ENCODE peak calls at places on chromosomes 7 and 10, in seven cellular contexts. One of them, this sample, is unnamed.

GRCh38 chr7:128045766-128046165 is 14.5 kb upstream of the LRRC4 start:
- DNase-seq in HL-60: no peak
- DNase-seq in NCI-H1417: no peak
- DNase-seq in Peyer's patch: no peak
- DNase-seq in upper lobe of right lung: no peak
- DNase-seq in SJSA1: no peak
- DNase-seq in Calu3: no peak
- DNase-seq in this sample: no peak

GRCh38 chr10:95248989-95249388 is 41.8 kb downstream of the PDLIM1 start:
- DNase-seq in HL-60: no peak
- DNase-seq in NCI-H1417: no peak
- DNase-seq in Peyer's patch: no peak
- DNase-seq in upper lobe of right lung: no peak
- DNase-seq in SJSA1: peak; percentile 25
- DNase-seq in Calu3: no peak
- DNase-seq in this sample: no peak

GRCh38 chr10:110613341-110613995 is 30.7 kb upstream of the RBM20 start:
- DNase-seq in HL-60: no peak
- DNase-seq in NCI-H1417: no peak
- DNase-seq in Peyer's patch: no peak
- DNase-seq in upper lobe of right lung: no peak
- DNase-seq in SJSA1: no peak
- DNase-seq in Calu3: no peak
- DNase-seq in this sample: no peak

GRCh38 chr7:120960714-120961113 is 10.1 kb downstream of the ING3 start:
- DNase-seq in HL-60: no peak
- DNase-seq in NCI-H1417: no peak
- DNase-seq in Peyer's patch: no peak
- DNase-seq in upper lobe of right lung: no peak
- DNase-seq in SJSA1: no peak
- DNase-seq in Calu3: no peak
- DNase-seq in this sample: no peak

GRCh38 chr10:110642980-110643655 is 1.0 kb upstream of the RBM20 start:
- DNase-seq in HL-60: no peak
- DNase-seq in NCI-H1417: no peak
- DNase-seq in Peyer's patch: no peak
- DNase-seq in upper lobe of right lung: no peak
- DNase-seq in SJSA1: no peak
- DNase-seq in Calu3: no peak
- DNase-seq in this sample: no peak

GRCh38 chr7:3955751-3956696 is 655.0 kb downstream of the SDK1 start:
- DNase-seq in HL-60: no peak
- DNase-seq in NCI-H1417: no peak
- DNase-seq in Peyer's patch: peak; percentile 55
- DNase-seq in upper lobe of right lung: no peak
- DNase-seq in SJSA1: peak; percentile 53
- DNase-seq in Calu3: no peak
- DNase-seq in this sample: no peak

GRCh38 chr7:13979671-13980438 is 9.6 kb downstream of the ETV1 start:
- DNase-seq in HL-60: no peak
- DNase-seq in NCI-H1417: no peak
- DNase-seq in Peyer's patch: no peak
- DNase-seq in upper lobe of right lung: no peak
- DNase-seq in SJSA1: no peak
- DNase-seq in Calu3: no peak
- DNase-seq in this sample: no peak

GRCh38 chr10:92594194-92594593 is 1.3 kb downstream of the KIF11 start:
- DNase-seq in HL-60: no peak
- DNase-seq in NCI-H1417: no peak
- DNase-seq in Peyer's patch: no peak
- DNase-seq in upper lobe of right lung: no peak
- DNase-seq in SJSA1: no peak
- DNase-seq in Calu3: no peak
- DNase-seq in this sample: no peak

GRCh38 chr10:91410638-91411367 is 659 bp downstream of the HECTD2 start:
- DNase-seq in HL-60: no peak
- DNase-seq in NCI-H1417: no peak
- DNase-seq in Peyer's patch: no peak
- DNase-seq in upper lobe of right lung: no peak
- DNase-seq in SJSA1: no peak
- DNase-seq in Calu3: no peak
- DNase-seq in this sample: peak; percentile 11

GRCh38 chr10:82190432-82191260 is 315.7 kb downstream of the NRG3 start:
- DNase-seq in HL-60: no peak
- DNase-seq in NCI-H1417: no peak
- DNase-seq in Peyer's patch: no peak
- DNase-seq in upper lobe of right lung: no peak
- DNase-seq in SJSA1: no peak
- DNase-seq in Calu3: no peak
- DNase-seq in this sample: no peak

GRCh38 chr10:78738457-78738856 is 330.3 kb upstream of the ZMIZ1 start:
- DNase-seq in HL-60: no peak
- DNase-seq in NCI-H1417: no peak
- DNase-seq in Peyer's patch: no peak
- DNase-seq in upper lobe of right lung: no peak
- DNase-seq in SJSA1: no peak
- DNase-seq in Calu3: no peak
- DNase-seq in this sample: no peak

GRCh38 chr7:79722217-79722616 is 268.8 kb upstream of the MAGI2 start:
- DNase-seq in HL-60: no peak
- DNase-seq in NCI-H1417: no peak
- DNase-seq in Peyer's patch: no peak
- DNase-seq in upper lobe of right lung: no peak
- DNase-seq in SJSA1: no peak
- DNase-seq in Calu3: no peak
- DNase-seq in this sample: no peak

GRCh38 chr7:44134943-44135628 is 6.0 kb downstream of the MYL7 start:
- DNase-seq in HL-60: no peak
- DNase-seq in NCI-H1417: no peak
- DNase-seq in Peyer's patch: no peak
- DNase-seq in upper lobe of right lung: no peak
- DNase-seq in SJSA1: no peak
- DNase-seq in Calu3: no peak
- DNase-seq in this sample: no peak

GRCh38 chr10:102016416-102016815 is 39.6 kb downstream of the ARMH3 start:
- DNase-seq in HL-60: no peak
- DNase-seq in NCI-H1417: no peak
- DNase-seq in Peyer's patch: no peak
- DNase-seq in upper lobe of right lung: no peak
- DNase-seq in SJSA1: no peak
- DNase-seq in Calu3: no peak
- DNase-seq in this sample: no peak

GRCh38 chr7:112495820-112496462 is 15.2 kb downstream of the LSMEM1 start:
- DNase-seq in HL-60: no peak
- DNase-seq in NCI-H1417: peak; percentile 39
- DNase-seq in Peyer's patch: peak; percentile 75
- DNase-seq in upper lobe of right lung: no peak
- DNase-seq in SJSA1: no peak
- DNase-seq in Calu3: peak; percentile 63
- DNase-seq in this sample: peak; percentile 44

GRCh38 chr7:143408686-143409551 is at the start of gene EPHA1:
- DNase-seq in HL-60: no peak
- DNase-seq in NCI-H1417: peak; percentile 40
- DNase-seq in Peyer's patch: peak; percentile 85
- DNase-seq in upper lobe of right lung: peak; percentile 85
- DNase-seq in SJSA1: no peak
- DNase-seq in Calu3: peak; percentile 81
- DNase-seq in this sample: peak; percentile 80

GRCh38 chr10:14010083-14010551 is 320.6 kb downstream of the FRMD4A start:
- DNase-seq in HL-60: no peak
- DNase-seq in NCI-H1417: peak; percentile 17
- DNase-seq in Peyer's patch: no peak
- DNase-seq in upper lobe of right lung: no peak
- DNase-seq in SJSA1: no peak
- DNase-seq in Calu3: no peak
- DNase-seq in this sample: no peak

GRCh38 chr7:28960071-28960840 is 2.1 kb upstream of the TRIL start:
- DNase-seq in HL-60: no peak
- DNase-seq in NCI-H1417: no peak
- DNase-seq in Peyer's patch: no peak
- DNase-seq in upper lobe of right lung: no peak
- DNase-seq in SJSA1: no peak
- DNase-seq in Calu3: no peak
- DNase-seq in this sample: no peak

GRCh38 chr7:34488766-34489165 is 169.3 kb upstream of the NPSR1 start:
- DNase-seq in HL-60: no peak
- DNase-seq in NCI-H1417: no peak
- DNase-seq in Peyer's patch: no peak
- DNase-seq in upper lobe of right lung: no peak
- DNase-seq in SJSA1: no peak
- DNase-seq in Calu3: no peak
- DNase-seq in this sample: no peak

GRCh38 chr7:98872328-98872924 is 2.6 kb upstream of the TMEM130 start:
- DNase-seq in HL-60: no peak
- DNase-seq in NCI-H1417: no peak
- DNase-seq in Peyer's patch: no peak
- DNase-seq in upper lobe of right lung: peak; percentile 18
- DNase-seq in SJSA1: no peak
- DNase-seq in Calu3: no peak
- DNase-seq in this sample: no peak

GRCh38 chr7:75878769-75879596 is at the start of gene RHBDD2:
- DNase-seq in HL-60: peak; percentile 82
- DNase-seq in NCI-H1417: peak; percentile 97
- DNase-seq in Peyer's patch: peak; percentile 98
- DNase-seq in upper lobe of right lung: peak; percentile 98
- DNase-seq in SJSA1: peak; percentile 96
- DNase-seq in Calu3: peak; percentile 87
- DNase-seq in this sample: peak; percentile 98

GRCh38 chr10:7121154-7121797 is 289.6 kb downstream of the SFMBT2 start:
- DNase-seq in HL-60: no peak
- DNase-seq in NCI-H1417: peak; percentile 23
- DNase-seq in Peyer's patch: peak; percentile 69
- DNase-seq in upper lobe of right lung: peak; percentile 70
- DNase-seq in SJSA1: no peak
- DNase-seq in Calu3: peak; percentile 61
- DNase-seq in this sample: no peak

GRCh38 chr10:60795465-60796202 is 17.4 kb downstream of the CDK1 start:
- DNase-seq in HL-60: no peak
- DNase-seq in NCI-H1417: no peak
- DNase-seq in Peyer's patch: no peak
- DNase-seq in upper lobe of right lung: no peak
- DNase-seq in SJSA1: no peak
- DNase-seq in Calu3: no peak
- DNase-seq in this sample: no peak

GRCh38 chr10:44396671-44397191 is 11.8 kb upstream of the CXCL12 start:
- DNase-seq in HL-60: no peak
- DNase-seq in NCI-H1417: no peak
- DNase-seq in Peyer's patch: no peak
- DNase-seq in upper lobe of right lung: peak; percentile 38
- DNase-seq in SJSA1: no peak
- DNase-seq in Calu3: no peak
- DNase-seq in this sample: no peak

GRCh38 chr7:50342616-50343114 is 38.1 kb downstream of the IKZF1 start:
- DNase-seq in HL-60: peak; percentile 67
- DNase-seq in NCI-H1417: no peak
- DNase-seq in Peyer's patch: peak; percentile 89
- DNase-seq in upper lobe of right lung: no peak
- DNase-seq in SJSA1: no peak
- DNase-seq in Calu3: no peak
- DNase-seq in this sample: peak; percentile 49

GRCh38 chr7:154743211-154743610 is 259.7 kb downstream of the PAXIP1 start:
- DNase-seq in HL-60: no peak
- DNase-seq in NCI-H1417: no peak
- DNase-seq in Peyer's patch: no peak
- DNase-seq in upper lobe of right lung: no peak
- DNase-seq in SJSA1: no peak
- DNase-seq in Calu3: no peak
- DNase-seq in this sample: no peak

GRCh38 chr10:121221991-121222390 is 370.8 kb downstream of the WDR11 start:
- DNase-seq in HL-60: no peak
- DNase-seq in NCI-H1417: no peak
- DNase-seq in Peyer's patch: no peak
- DNase-seq in upper lobe of right lung: no peak
- DNase-seq in SJSA1: no peak
- DNase-seq in Calu3: no peak
- DNase-seq in this sample: no peak

GRCh38 chr7:158413962-158414961 is 173.4 kb downstream of the PTPRN2 start:
- DNase-seq in HL-60: no peak
- DNase-seq in NCI-H1417: peak; percentile 93
- DNase-seq in Peyer's patch: peak; percentile 41
- DNase-seq in upper lobe of right lung: no peak
- DNase-seq in SJSA1: peak; percentile 72
- DNase-seq in Calu3: no peak
- DNase-seq in this sample: no peak

GRCh38 chr7:49781996-49782395 is 8.6 kb downstream of the VWC2 start:
- DNase-seq in HL-60: no peak
- DNase-seq in NCI-H1417: no peak
- DNase-seq in Peyer's patch: no peak
- DNase-seq in upper lobe of right lung: no peak
- DNase-seq in SJSA1: no peak
- DNase-seq in Calu3: no peak
- DNase-seq in this sample: no peak

GRCh38 chr10:60681103-60681502 is 97.2 kb upstream of the CDK1 start:
- DNase-seq in HL-60: no peak
- DNase-seq in NCI-H1417: no peak
- DNase-seq in Peyer's patch: no peak
- DNase-seq in upper lobe of right lung: no peak
- DNase-seq in SJSA1: no peak
- DNase-seq in Calu3: no peak
- DNase-seq in this sample: no peak

GRCh38 chr7:44791278-44792219 is 4.9 kb upstream of the PPIA start:
- DNase-seq in HL-60: no peak
- DNase-seq in NCI-H1417: no peak
- DNase-seq in Peyer's patch: no peak
- DNase-seq in upper lobe of right lung: no peak
- DNase-seq in SJSA1: no peak
- DNase-seq in Calu3: no peak
- DNase-seq in this sample: no peak

GRCh38 chr10:95660283-95660682 is 3.8 kb upstream of the ALDH18A1 start:
- DNase-seq in HL-60: no peak
- DNase-seq in NCI-H1417: no peak
- DNase-seq in Peyer's patch: no peak
- DNase-seq in upper lobe of right lung: no peak
- DNase-seq in SJSA1: no peak
- DNase-seq in Calu3: no peak
- DNase-seq in this sample: no peak

GRCh38 chr10:4351723-4352565 is 474.1 kb upstream of the AKR1E2 start:
- DNase-seq in HL-60: no peak
- DNase-seq in NCI-H1417: no peak
- DNase-seq in Peyer's patch: no peak
- DNase-seq in upper lobe of right lung: no peak
- DNase-seq in SJSA1: no peak
- DNase-seq in Calu3: no peak
- DNase-seq in this sample: no peak

GRCh38 chr10:129325893-129326292 is 141.1 kb upstream of the MGMT start:
- DNase-seq in HL-60: no peak
- DNase-seq in NCI-H1417: no peak
- DNase-seq in Peyer's patch: no peak
- DNase-seq in upper lobe of right lung: no peak
- DNase-seq in SJSA1: no peak
- DNase-seq in Calu3: no peak
- DNase-seq in this sample: no peak

GRCh38 chr7:151700621-151701185 is 176.2 kb downstream of the PRKAG2 start:
- DNase-seq in HL-60: no peak
- DNase-seq in NCI-H1417: no peak
- DNase-seq in Peyer's patch: no peak
- DNase-seq in upper lobe of right lung: no peak
- DNase-seq in SJSA1: peak; percentile 64
- DNase-seq in Calu3: no peak
- DNase-seq in this sample: no peak

GRCh38 chr10:61464461-61465215 is 11.5 kb upstream of the TMEM26 start:
- DNase-seq in HL-60: no peak
- DNase-seq in NCI-H1417: no peak
- DNase-seq in Peyer's patch: no peak
- DNase-seq in upper lobe of right lung: no peak
- DNase-seq in SJSA1: no peak
- DNase-seq in Calu3: no peak
- DNase-seq in this sample: no peak

GRCh38 chr7:129969881-129970446 is 17.2 kb upstream of the UBE2H start:
- DNase-seq in HL-60: no peak
- DNase-seq in NCI-H1417: peak; percentile 16
- DNase-seq in Peyer's patch: no peak
- DNase-seq in upper lobe of right lung: no peak
- DNase-seq in SJSA1: peak; percentile 93
- DNase-seq in Calu3: peak; percentile 91
- DNase-seq in this sample: peak; percentile 37

GRCh38 chr7:35599061-35599460 is 95.9 kb downstream of the HERPUD2 start:
- DNase-seq in HL-60: no peak
- DNase-seq in NCI-H1417: no peak
- DNase-seq in Peyer's patch: no peak
- DNase-seq in upper lobe of right lung: no peak
- DNase-seq in SJSA1: no peak
- DNase-seq in Calu3: no peak
- DNase-seq in this sample: no peak